ENCODE peak calls at places on chromosome 9, in six cellular contexts. A, S, B, K, P and F are unnamed samples.
A peak's percentile ranks its signal among the peaks of the same experiment; 100 is the strongest.

GRCh38 chr9:35736201-35736633 is 3.8 kb downstream of the CREB3 start:
- DNase-seq in A (peak; percentile 73), S (no peak), B (peak; percentile 69), K (peak; percentile 55), P (peak; percentile 74), F (no peak)

GRCh38 chr9:130138791-130139190 is 33.4 kb upstream of the NCS1 start:
- DNase-seq in A (no peak), S (no peak), B (no peak), K (peak; percentile 43), P (no peak), F (no peak)

GRCh38 chr9:70625078-70625477 is 210.6 kb upstream of the KLF9 start:
- DNase-seq in A (no peak), S (no peak), B (no peak), K (peak; percentile 37), P (no peak), F (no peak)

GRCh38 chr9:20428976-20429375 is 193.3 kb downstream of the MLLT3 start:
- DNase-seq in A (no peak), S (no peak), B (no peak), K (no peak), P (no peak), F (no peak)

GRCh38 chr9:106639873-106640568 is 222.9 kb upstream of the ZNF462 start:
- DNase-seq in A (no peak), S (no peak), B (no peak), K (no peak), P (no peak), F (no peak)

GRCh38 chr9:116147821-116148220 is 5.8 kb upstream of the PAPPA start:
- DNase-seq in A (no peak), S (no peak), B (no peak), K (no peak), P (no peak), F (no peak)

GRCh38 chr9:137312852-137313325 is 10.8 kb upstream of the NRARP start:
- DNase-seq in A (no peak), S (no peak), B (peak; percentile 24), K (peak; percentile 10), P (no peak), F (no peak)

GRCh38 chr9:133386338-133386737 is 10.2 kb downstream of the STKLD1 start:
- DNase-seq in A (peak; percentile 43), S (no peak), B (no peak), K (no peak), P (no peak), F (no peak)

GRCh38 chr9:37350486-37351190 is 71.9 kb upstream of the GRHPR start:
- DNase-seq in A (no peak), S (no peak), B (no peak), K (no peak), P (no peak), F (no peak)

GRCh38 chr9:132637351-132637750 is 32.4 kb downstream of the DDX31 start:
- DNase-seq in A (no peak), S (no peak), B (no peak), K (no peak), P (no peak), F (no peak)

GRCh38 chr9:107019216-107019615 is 156.2 kb downstream of the ZNF462 start:
- DNase-seq in A (no peak), S (no peak), B (no peak), K (no peak), P (no peak), F (no peak)

GRCh38 chr9:126604706-126605105 is 9.0 kb upstream of the LMX1B start:
- DNase-seq in A (no peak), S (no peak), B (no peak), K (no peak), P (no peak), F (no peak)

GRCh38 chr9:94175669-94176068 is 83.4 kb upstream of the ZNF169 start:
- DNase-seq in A (no peak), S (no peak), B (no peak), K (no peak), P (no peak), F (no peak)

GRCh38 chr9:34380511-34381315 is 4.0 kb upstream of the MYORG start:
- DNase-seq in A (peak; percentile 66), S (no peak), B (peak; percentile 94), K (peak; percentile 93), P (peak; percentile 88), F (peak; percentile 74)

GRCh38 chr9:6525326-6526040 is 112.5 kb downstream of the UHRF2 start:
- DNase-seq in A (no peak), S (no peak), B (no peak), K (no peak), P (no peak), F (no peak)

GRCh38 chr9:98331536-98332259 is 76.2 kb upstream of the TBC1D2 start:
- DNase-seq in A (no peak), S (no peak), B (no peak), K (peak; percentile 22), P (no peak), F (no peak)

GRCh38 chr9:97388721-97389238 is 23.1 kb upstream of the TDRD7 start:
- DNase-seq in A (no peak), S (peak; percentile 60), B (no peak), K (no peak), P (no peak), F (peak; percentile 41)

DNA sequence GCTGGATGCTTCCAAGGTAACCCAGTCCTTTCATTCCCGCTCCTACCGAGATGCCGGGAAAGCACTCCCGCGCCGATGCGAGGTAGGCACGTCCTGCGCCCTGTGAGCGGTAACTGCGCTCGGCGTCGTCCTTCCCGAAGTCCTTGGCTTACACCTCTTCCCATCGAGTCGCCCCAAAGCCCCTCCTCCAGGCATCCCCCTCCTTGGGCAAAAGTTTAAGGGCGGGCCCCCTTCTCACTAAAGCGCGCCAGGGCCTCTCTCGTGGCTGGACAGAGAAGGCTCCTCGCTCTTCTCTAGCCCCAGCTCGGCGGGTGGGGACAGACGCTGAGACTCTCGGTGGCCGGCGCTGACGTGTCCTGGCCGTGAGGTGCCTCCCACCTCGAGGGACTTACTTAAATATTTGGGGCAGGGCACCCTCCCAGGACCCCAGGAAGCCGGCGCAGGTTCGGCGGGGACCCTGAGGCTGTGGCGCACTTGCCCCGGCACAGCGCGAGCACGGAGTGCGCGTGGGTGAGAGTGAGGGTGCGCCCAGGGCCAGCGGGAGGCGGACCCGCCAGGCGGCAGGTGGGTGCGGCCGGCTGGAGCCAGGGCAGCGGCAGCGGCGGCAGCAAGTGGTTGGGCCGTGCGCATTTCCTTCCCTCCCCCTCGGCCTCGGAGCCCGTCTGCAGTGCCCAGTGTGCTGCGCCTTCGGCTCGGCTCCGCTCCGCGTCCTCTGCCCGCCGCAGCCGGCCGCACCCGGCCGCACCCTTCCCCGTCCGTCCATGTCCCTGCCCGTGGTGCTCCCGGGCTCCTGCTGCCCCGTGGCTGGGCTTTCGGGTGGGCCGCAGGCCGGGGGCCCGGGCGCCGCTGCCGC is at the start of gene ENTREP1:
- DNase-seq in A (no peak), S (no peak), B (peak; percentile 73), K (no peak), P (peak; percentile 82), F (no peak)
- H3K27me3 ChIP-seq in A (peaks cover 55% of the 10 kb centered on the region), S (peaks cover 4% of the 10 kb centered on the region), B (peaks cover 77% of the 10 kb centered on the region), K (peaks cover 10% of the 10 kb centered on the region), P (peaks cover 17% of the 10 kb centered on the region), F (peaks cover 39% of the 10 kb centered on the region)

GRCh38 chr9:111902396-111903147 is 6.0 kb downstream of the UGCG start:
- DNase-seq in A (no peak), S (no peak), B (no peak), K (no peak), P (no peak), F (no peak)

GRCh38 chr9:111900934-111901612 is 4.5 kb downstream of the UGCG start:
- DNase-seq in A (no peak), S (no peak), B (no peak), K (peak; percentile 33), P (no peak), F (no peak)

GRCh38 chr9:111898331-111899096 is 1.9 kb downstream of the UGCG start:
- DNase-seq in A (no peak), S (no peak), B (no peak), K (no peak), P (no peak), F (no peak)

GRCh38 chr9:111897831-111898144 is 1.2 kb downstream of the UGCG start:
- DNase-seq in A (no peak), S (peak; percentile 74), B (peak; percentile 14), K (no peak), P (no peak), F (no peak)

GRCh38 chr9:111900081-111900805 is 3.6 kb downstream of the UGCG start:
- DNase-seq in A (no peak), S (no peak), B (no peak), K (no peak), P (no peak), F (no peak)
- H3K27ac ChIP-seq in A (no peak overlapping the region), S (peak overlapping the region; percentile 93), B (no peak overlapping the region), K (peak overlapping the region; percentile 66), P (no peak overlapping the region), F (no peak overlapping the region)

DNA sequence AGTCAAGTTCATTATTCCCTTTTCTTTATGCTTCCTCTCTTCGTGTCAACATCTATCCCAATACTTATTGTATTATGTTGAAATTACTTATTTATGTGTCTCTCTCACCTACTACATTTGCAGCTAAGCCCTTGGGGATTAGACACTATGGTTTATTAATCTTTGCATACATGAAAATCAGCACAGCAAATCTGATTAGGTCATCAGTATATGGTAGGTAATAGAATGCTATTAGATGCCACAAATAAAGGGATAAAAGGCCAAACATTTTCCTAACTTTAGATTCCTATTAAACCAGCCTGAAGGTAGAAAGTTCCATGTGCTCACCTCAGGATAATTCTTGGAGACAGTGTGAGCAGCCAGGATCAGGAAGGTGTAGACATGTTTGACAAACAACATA is 490.1 kb upstream of the MPDZ start:
- DNase-seq in A (no peak), S (no peak), B (no peak), K (no peak), P (no peak), F (no peak)
- TF ChIP-seq GABPA in A (no peak), S (no peak), B (no peak), K (no peak), P (no peak), F (no peak)

GRCh38 chr9:120257483-120257882 is 322.5 kb downstream of the CDK5RAP2 start:
- DNase-seq in A (no peak), S (no peak), B (no peak), K (no peak), P (no peak), F (no peak)

GRCh38 chr9:120258096-120258495 is 321.9 kb downstream of the CDK5RAP2 start:
- DNase-seq in A (no peak), S (no peak), B (no peak), K (no peak), P (no peak), F (no peak)

GRCh38 chr9:120259100-120259499 is 320.9 kb downstream of the CDK5RAP2 start:
- DNase-seq in A (no peak), S (no peak), B (no peak), K (no peak), P (no peak), F (no peak)

GRCh38 chr9:120252248-120252647 is 327.7 kb downstream of the CDK5RAP2 start:
- DNase-seq in A (no peak), S (no peak), B (no peak), K (no peak), P (no peak), F (no peak)

GRCh38 chr9:120256146-120256545 is 323.8 kb downstream of the CDK5RAP2 start:
- DNase-seq in A (no peak), S (no peak), B (no peak), K (no peak), P (no peak), F (no peak)
- H3K27me3 ChIP-seq in A (no peaks in the 10 kb centered on the region), S (no peaks in the 10 kb centered on the region), B (no peaks in the 10 kb centered on the region), K (no peaks in the 10 kb centered on the region), P (no peaks in the 10 kb centered on the region), F (no peaks in the 10 kb centered on the region)